ENCODE peak calls at places on chromosomes 1 and 21, in four cellular contexts. V is suprapubic skin, O is sigmoid colon, C is ovary. F is an unnamed sample. For H3K4me1, the result is how much of the 10 kb centered on the place peaks cover.

GRCh38 chr21:42319368-42319767 is 4.2 kb upstream of the TFF3 start:
- DNase-seq in O (peak), V (no peak), C (no peak), F (no peak)

GRCh38 chr1:230274254-230274653 is 151.9 kb downstream of the PGBD5 start:
- DNase-seq in V (peak), C (no peak), O (peak), F (no peak)

GRCh38 chr1:77447669-77448068 is 165.8 kb downstream of the AK5 start:
- DNase-seq in C (no peak), V (no peak), O (no peak), F (no peak)

GRCh38 chr21:44353200-44353970 is at the start of gene TRPM2:
- DNase-seq in V (peak), O (no peak), C (no peak), F (peak)

GRCh38 chr1:67599085-67599484 is 85.9 kb upstream of the GADD45A start:
- DNase-seq in V (no peak), O (no peak), C (no peak), F (peak)

GRCh38 chr1:2530501-2531361 is 668 bp upstream of the HES5 start:
- DNase-seq in V (no peak), O (no peak), C (no peak), F (peak)

GRCh38 chr1:160681067-160681890 is 30.3 kb downstream of the CD48 start:
- DNase-seq in C (peak), V (peak), O (peak), F (peak)

GRCh38 chr1:181101581-181102226 is 13.2 kb downstream of the IER5 start:
- DNase-seq in V (no peak), C (no peak), O (no peak), F (no peak)

GRCh38 chr1:165298081-165298820 is 58.3 kb downstream of the LMX1A start:
- DNase-seq in O (no peak), V (no peak), C (no peak), F (no peak)

GRCh38 chr1:14878124-14878523 is 275.4 kb upstream of the TMEM51 start:
- DNase-seq in O (no peak), C (no peak), V (no peak), F (no peak)

GRCh38 chr1:11796036-11796828 is 9.5 kb downstream of the MTHFR start:
- DNase-seq in O (peak), V (peak), C (peak), F (no peak)

GRCh38 chr1:112575154-112575804 is 43.7 kb downstream of the ST7L start:
- DNase-seq in V (no peak), O (no peak), C (no peak), F (no peak)

GRCh38 chr1:230430499-230430898 is 4.4 kb upstream of the PGBD5 start:
- DNase-seq in O (no peak), V (no peak), C (no peak), F (no peak)

GRCh38 chr1:162632743-162633326 is 571 bp downstream of the DDR2 start:
- DNase-seq in V (no peak), O (peak), C (peak), F (no peak)

GRCh38 chr1:215650446-215651149 is 83.5 kb downstream of the KCTD3 start:
- DNase-seq in V (no peak), C (no peak), O (no peak), F (no peak)

GRCh38 chr1:101253976-101254660 is 17.3 kb downstream of the S1PR1 start:
- DNase-seq in C (no peak), V (no peak), O (no peak), F (no peak)

GRCh38 chr1:228089520-228090380 is 7.2 kb downstream of the ARF1 start:
- DNase-seq in C (peak), V (no peak), O (peak), F (peak)

GRCh38 chr1:100038401-100039306 is 68.9 kb downstream of the SLC35A3 start:
- DNase-seq in V (peak), O (peak), C (peak), F (peak)

GRCh38 chr1:233844697-233845096 is 59.8 kb upstream of the SLC35F3 start:
- DNase-seq in V (no peak), O (no peak), C (no peak), F (no peak)
- H3K4me1 ChIP-seq in V (under half), O (under half), C (under half), F (under half)

GRCh38 chr1:107000907-107001306 is 55.6 kb upstream of the PRMT6 start:
- DNase-seq in V (no peak), O (no peak), C (no peak), F (no peak)

GRCh38 chr1:106998431-106999002 is 58.0 kb upstream of the PRMT6 start:
- DNase-seq in V (no peak), C (no peak), O (no peak), F (no peak)

GRCh38 chr1:106995970-106996369 is 60.5 kb upstream of the PRMT6 start:
- DNase-seq in C (no peak), O (no peak), V (no peak), F (no peak)
- TF ChIP-seq EP300 in C (no peak), O (no peak), V (no peak), F (no peak)

GRCh38 chr21:28375708-28376385 is 616.8 kb downstream of the LTN1 start:
- DNase-seq in V (no peak), O (no peak), C (no peak), F (no peak)
- H3K4me1 ChIP-seq in V (under half), O (under half), C (under half), F (under half)

DNA sequence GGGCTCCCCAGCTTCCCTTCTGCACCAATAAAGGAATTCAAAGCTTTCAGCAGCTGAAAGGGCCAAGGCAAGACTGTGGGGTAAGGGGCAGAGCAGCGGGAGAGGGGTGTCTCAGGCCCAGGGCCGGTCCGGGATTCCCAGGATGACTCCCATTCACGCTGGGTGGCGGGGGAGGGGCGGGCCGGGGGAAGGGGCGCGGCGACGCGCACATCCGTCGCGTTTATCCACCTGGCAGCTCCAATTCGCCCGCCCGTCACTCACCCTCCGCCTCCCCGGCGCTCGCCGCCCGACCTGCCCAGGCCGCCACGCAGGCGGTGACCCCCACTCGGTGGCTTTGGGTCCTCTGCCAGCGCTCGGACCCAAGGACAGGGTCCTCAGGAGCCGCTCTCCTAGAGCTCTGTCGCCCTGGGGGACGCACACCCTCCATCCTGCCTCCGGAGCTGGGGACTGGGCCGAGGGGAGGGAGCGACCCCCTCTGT is 3.7 kb downstream of the ADGRB2 start:
- DNase-seq in V (no peak), O (no peak), C (no peak), F (no peak)
- TF ChIP-seq EP300 in V (no peak), O (no peak), C (no peak), F (no peak)

DNA sequence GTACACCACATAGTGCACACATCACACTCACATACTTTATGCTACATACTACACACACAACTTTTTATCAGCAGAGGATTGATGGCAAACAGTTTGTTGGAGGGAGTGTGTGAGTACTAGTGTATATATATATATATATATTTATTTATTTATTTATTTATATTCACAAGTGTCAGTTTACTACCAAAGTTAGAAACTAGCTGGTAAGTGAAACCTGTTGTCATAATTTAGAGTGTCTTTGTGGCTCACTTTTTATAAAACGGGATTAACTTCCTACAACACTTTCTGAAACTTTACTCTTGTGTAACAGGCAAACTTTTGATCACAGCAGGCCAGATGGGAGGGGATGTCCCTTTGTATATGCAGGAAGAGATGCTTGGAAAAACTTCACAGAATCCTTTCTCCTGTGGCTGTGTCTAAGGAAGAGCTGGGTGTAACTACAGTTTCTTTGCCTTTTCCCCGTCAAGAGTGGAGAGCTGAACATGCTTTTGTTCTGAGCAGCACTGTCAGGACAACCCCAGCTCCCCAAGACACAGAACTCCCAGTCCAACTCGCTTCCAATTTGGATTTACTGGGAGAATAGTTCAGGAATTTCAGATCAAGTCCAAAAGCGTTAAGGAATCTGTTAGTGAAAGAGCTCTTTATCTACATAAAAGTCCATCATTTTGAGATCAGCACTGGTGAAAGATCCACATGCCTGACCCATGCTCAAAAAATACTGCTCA is 1.8 kb upstream of the SAMD13 start:
- DNase-seq in O (no peak), V (no peak), C (no peak), F (no peak)
- H3K4me1 ChIP-seq in O (under half), V (under half), C (under half), F (under half)

GRCh38 chr1:7549277-7549676 is 221.8 kb upstream of the VAMP3 start:
- DNase-seq in C (no peak), V (no peak), O (no peak), F (no peak)
- TF ChIP-seq EP300 in C (no peak), V (no peak), O (no peak), F (no peak)

GRCh38 chr1:150610576-150610975 is 18.8 kb downstream of the ENSA start:
- DNase-seq in C (no peak), V (no peak), O (no peak), F (no peak)
- H3K4me1 ChIP-seq in C (under half), V (half or more), O (half or more), F (under half)

GRCh38 chr1:84101204-84101603 is 42.9 kb upstream of the PRKACB start:
- DNase-seq in V (no peak), C (no peak), O (no peak), F (no peak)
- TF ChIP-seq EP300 in V (no peak), C (no peak), O (no peak), F (no peak)